ENCODE peak calls at places on chromosomes 5 and 9, in five cellular contexts. L, I, J, W and V are unnamed samples.

GRCh38 chr5:142025637-142026036 is 12.8 kb upstream of the GNPDA1 start:
- DNase-seq in W (no peak), I (no peak), L (no peak), J (no peak), V (no peak)

GRCh38 chr5:118007262-118007661 is 981.1 kb downstream of the DTWD2 start:
- DNase-seq in W (no peak), J (peak), L (no peak), I (no peak), V (no peak)

GRCh38 chr5:56816546-56817081 is 1.3 kb downstream of the MAP3K1 start:
- DNase-seq in J (peak), L (peak), W (peak), I (peak), V (peak)

GRCh38 chr9:70013598-70014196 is 30.0 kb upstream of the MAMDC2 start:
- DNase-seq in J (peak), L (no peak), I (peak), W (peak), V (no peak)

GRCh38 chr5:59385700-59386099 is 507.8 kb downstream of the PDE4D start:
- DNase-seq in W (no peak), I (no peak), L (no peak), J (no peak), V (no peak)

GRCh38 chr5:36530249-36530648 is 76.2 kb upstream of the SLC1A3 start:
- DNase-seq in J (no peak), I (no peak), L (no peak), W (no peak), V (no peak)

GRCh38 chr9:134484479-134484878 is 157.1 kb upstream of the COL5A1 start:
- DNase-seq in L (no peak), W (no peak), I (no peak), J (no peak), V (no peak)

GRCh38 chr9:81548911-81549310 is 140.4 kb downstream of the TLE1 start:
- DNase-seq in J (no peak), W (no peak), L (no peak), I (no peak), V (no peak)

GRCh38 chr5:59422026-59422941 is 471.2 kb downstream of the PDE4D start:
- DNase-seq in J (no peak), I (no peak), W (no peak), L (no peak), V (no peak)

GRCh38 chr5:170069512-170069911 is 36.2 kb upstream of the FOXI1 start:
- DNase-seq in J (no peak), W (no peak), I (no peak), L (no peak), V (no peak)

GRCh38 chr9:135514342-135515082 is 6.7 kb upstream of the LCN1 start:
- DNase-seq in J (no peak), W (no peak), L (no peak), I (no peak), V (no peak)

GRCh38 chr5:167530548-167530947 is 760.9 kb upstream of the WWC1 start:
- DNase-seq in W (no peak), L (no peak), I (no peak), J (no peak), V (no peak)

GRCh38 chr9:122347348-122348287 is 23.2 kb upstream of the PTGS1 start:
- DNase-seq in W (no peak), I (no peak), L (no peak), J (no peak), V (peak)

GRCh38 chr5:168422431-168422830 is 63.8 kb upstream of the RARS1 start:
- DNase-seq in I (no peak), J (no peak), W (no peak), L (no peak), V (no peak)

GRCh38 chr5:111681414-111681790 is 75.6 kb downstream of the NREP start:
- DNase-seq in W (no peak), I (no peak), J (peak), L (no peak), V (no peak)

GRCh38 chr5:175579742-175580432 is 78.0 kb upstream of the HRH2 start:
- DNase-seq in I (no peak), J (no peak), L (no peak), W (no peak), V (no peak)

GRCh38 chr9:17807670-17808282 is 228.9 kb downstream of the SH3GL2 start:
- DNase-seq in J (no peak), I (no peak), L (no peak), W (no peak), V (no peak)

GRCh38 chr9:121698627-121699270 is 47.3 kb downstream of the DAB2IP start:
- DNase-seq in I (no peak), L (peak), J (no peak), W (no peak), V (no peak)

GRCh38 chr5:108421713-108422112 is 39.8 kb upstream of the FBXL17 start:
- DNase-seq in J (peak), W (no peak), I (no peak), L (no peak), V (no peak)

GRCh38 chr5:98424681-98425454 is 348.6 kb upstream of the RGMB start:
- DNase-seq in W (peak), L (no peak), J (peak), I (no peak), V (no peak)

GRCh38 chr5:88486466-88486865 is 217.8 kb upstream of the TMEM161B start:
- DNase-seq in J (no peak), I (no peak), L (no peak), W (no peak), V (no peak)

GRCh38 chr5:10352404-10353240 is 873 bp upstream of the MARCHF6 start:
- DNase-seq in J (peak), L (no peak), W (no peak), I (no peak), V (peak)

GRCh38 chr9:82934949-82935348 is 128.0 kb downstream of the RASEF start:
- DNase-seq in I (peak), L (no peak), J (peak), W (no peak), V (no peak)

GRCh38 chr5:58042933-58043606 is 416.8 kb downstream of the PLK2 start:
- DNase-seq in J (peak), I (peak), L (no peak), W (no peak), V (peak)

GRCh38 chr5:66529182-66529581 is 67.0 kb upstream of the MAST4 start:
- DNase-seq in L (no peak), J (no peak), I (no peak), W (no peak), V (peak)

GRCh38 chr5:73213566-73213998 is 40.6 kb downstream of the TMEM174 start:
- DNase-seq in J (peak), W (peak), I (no peak), L (no peak), V (no peak)

GRCh38 chr5:146706321-146706972 is 172.1 kb downstream of the PPP2R2B start:
- DNase-seq in W (no peak), L (no peak), J (no peak), I (no peak), V (no peak)

GRCh38 chr9:90060256-90060655 is 455.4 kb downstream of the GADD45G start:
- DNase-seq in J (no peak), L (no peak), I (no peak), W (no peak), V (no peak)

GRCh38 chr5:42854795-42855194 is 43.1 kb upstream of the SELENOP start:
- DNase-seq in W (no peak), I (no peak), L (no peak), J (no peak), V (no peak)

GRCh38 chr5:125582358-125582757 is 835.9 kb upstream of the ZNF608 start:
- DNase-seq in L (no peak), I (no peak), J (no peak), W (peak), V (no peak)

GRCh38 chr5:100676807-100677631 is 141.8 kb downstream of the FAM174A start:
- DNase-seq in I (peak), L (no peak), J (peak), W (no peak), V (no peak)

GRCh38 chr9:114388764-114389375 is 1.1 kb upstream of the AKNA start:
- DNase-seq in W (no peak), L (no peak), J (no peak), I (no peak), V (no peak)

GRCh38 chr9:93569775-93570174 is 6.6 kb upstream of the PHF2 start:
- DNase-seq in W (no peak), L (no peak), J (no peak), I (no peak), V (no peak)

GRCh38 chr9:4137755-4138154 is 162.1 kb downstream of the GLIS3 start:
- DNase-seq in I (peak), W (no peak), J (peak), L (no peak), V (no peak)

GRCh38 chr5:41286165-41286564 is 72.8 kb upstream of the C6 start:
- DNase-seq in L (no peak), I (no peak), J (no peak), W (no peak), V (no peak)

GRCh38 chr5:41279040-41279439 is 65.7 kb upstream of the C6 start:
- DNase-seq in L (no peak), W (no peak), I (no peak), J (no peak), V (no peak)

GRCh38 chr5:41284938-41285337 is 71.6 kb upstream of the C6 start:
- DNase-seq in I (no peak), W (no peak), J (no peak), L (no peak), V (no peak)

GRCh38 chr5:41275813-41276512 is 62.6 kb upstream of the C6 start:
- DNase-seq in J (no peak), W (no peak), I (no peak), L (no peak), V (no peak)

DNA sequence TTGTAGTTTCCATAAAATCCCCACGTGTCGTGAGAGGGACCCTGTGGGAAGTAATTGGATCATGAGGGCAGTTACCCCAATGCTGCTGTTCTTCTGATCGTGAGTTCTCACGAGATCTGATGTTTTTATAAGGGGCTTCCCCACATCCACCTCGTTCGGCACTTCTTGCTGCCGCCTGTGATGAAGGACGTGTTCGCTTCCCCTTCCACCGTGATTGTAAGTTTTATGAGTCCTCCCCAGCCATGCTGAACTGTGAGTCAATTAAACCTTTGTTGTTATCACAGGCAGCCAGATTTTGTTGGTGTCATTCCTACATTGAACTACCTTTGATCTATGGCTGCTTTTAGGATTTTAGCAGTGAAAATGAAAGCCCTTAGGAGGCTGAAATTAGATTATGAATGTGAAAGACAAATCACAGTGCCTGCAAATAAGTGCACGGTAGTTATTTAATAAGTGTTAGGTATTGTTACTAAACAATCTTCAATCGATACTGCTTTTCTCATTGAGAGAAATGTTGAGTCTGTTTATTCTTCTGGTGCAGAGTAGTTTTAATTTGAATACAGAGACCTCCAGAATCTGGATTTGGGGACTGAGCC is 68.0 kb upstream of the C6 start:
- DNase-seq in J (no peak), I (no peak), W (no peak), L (no peak), V (no peak)
- TF ChIP-seq POLR2A in J (no peak), I (no peak), W (no peak), L (no peak), V (no peak)

GRCh38 chr5:134511796-134512660 is 13.4 kb upstream of the JADE2 start:
- DNase-seq in W (peak), J (peak), L (no peak), I (no peak), V (peak)
- TF ChIP-seq POLR2A in W (no peak), J (no peak), L (no peak), I (no peak), V (no peak)

DNA sequence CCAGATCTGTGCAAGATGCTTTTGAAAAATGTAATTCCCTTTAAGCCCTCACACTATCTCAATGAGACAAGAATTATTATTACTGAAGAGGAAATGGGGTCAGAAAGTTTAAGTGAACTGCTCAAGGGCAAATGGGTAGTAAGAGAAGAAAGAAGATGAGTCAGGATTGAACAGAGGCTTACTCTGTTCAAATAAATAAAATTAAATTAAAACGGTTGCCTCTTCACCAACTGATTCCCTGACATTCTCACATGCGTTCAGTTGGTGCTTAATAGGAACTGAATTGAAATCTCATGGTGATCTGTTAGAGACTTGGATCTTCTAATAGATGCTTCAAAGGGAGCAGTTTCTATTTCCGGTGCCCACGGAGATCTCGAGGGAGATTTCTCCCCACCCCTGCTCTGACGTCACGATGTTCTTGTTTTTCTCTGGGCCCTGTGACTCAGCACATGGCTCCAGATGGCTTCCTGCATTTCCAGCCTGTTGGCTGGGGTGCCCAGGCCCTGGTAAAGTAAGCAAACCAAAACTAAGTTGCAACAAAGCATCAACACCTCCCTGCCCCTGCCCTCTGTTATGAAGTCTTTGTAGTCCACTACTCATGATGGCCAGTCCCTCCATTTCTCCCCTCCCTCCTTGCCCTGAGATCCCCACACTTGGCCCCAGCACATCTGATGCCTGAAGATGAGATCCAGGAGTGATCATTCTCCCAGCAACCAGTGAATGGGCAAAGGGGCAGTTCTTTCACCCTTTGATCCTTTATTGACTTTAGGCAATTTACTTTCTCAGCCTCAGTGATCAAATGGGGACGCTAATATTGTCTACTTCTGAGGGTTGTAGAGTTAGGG is 106.1 kb upstream of the CPEB4 start:
- DNase-seq in I (peak), J (peak), L (no peak), W (peak), V (peak)
- TF ChIP-seq POLR2A in I (peak), J (peak), L (no peak), W (no peak), V (peak)

DNA sequence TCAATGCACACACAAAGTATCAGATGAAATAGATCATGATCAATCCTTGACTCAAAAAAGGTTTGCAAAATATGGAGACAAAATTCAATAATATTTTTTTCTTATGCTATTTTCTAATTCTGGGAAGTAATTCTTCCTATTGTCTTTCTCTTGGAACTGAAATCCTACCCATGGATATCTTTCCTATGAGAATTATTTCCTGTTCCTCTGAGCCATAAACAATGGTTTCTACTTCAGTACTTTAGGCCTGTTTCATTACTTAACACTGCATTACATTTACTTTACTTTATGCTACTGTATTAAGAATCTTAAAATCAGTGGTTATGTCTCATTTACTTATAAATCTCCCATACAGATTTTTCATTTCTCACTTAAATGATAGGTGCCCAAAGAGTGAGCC is 1025.4 kb upstream of the ACO1 start:
- DNase-seq in W (no peak), J (no peak), I (peak), L (no peak), V (no peak)
- TF ChIP-seq POLR2A in W (no peak), J (no peak), I (no peak), L (no peak), V (no peak)

GRCh38 chr5:180090098-180090768 is 18.7 kb upstream of the RNF130 start:
- DNase-seq in L (no peak), W (peak), I (peak), J (peak), V (peak)
- TF ChIP-seq POLR2A in L (no peak), W (no peak), I (no peak), J (peak), V (no peak)

GRCh38 chr9:128455849-128456612 is at the start of gene ODF2:
- DNase-seq in I (peak), W (peak), L (peak), J (peak), V (peak)

GRCh38 chr9:128456613-128457061 is 831 bp downstream of the ODF2 start:
- DNase-seq in I (peak), W (peak), L (peak), J (peak), V (peak)

GRCh38 chr9:128457207-128457606 is 1.4 kb downstream of the ODF2 start:
- DNase-seq in L (no peak), J (no peak), I (no peak), W (no peak), V (no peak)

GRCh38 chr9:128459011-128459410 is 3.2 kb downstream of the ODF2 start:
- DNase-seq in I (no peak), W (no peak), J (no peak), L (no peak), V (no peak)

DNA sequence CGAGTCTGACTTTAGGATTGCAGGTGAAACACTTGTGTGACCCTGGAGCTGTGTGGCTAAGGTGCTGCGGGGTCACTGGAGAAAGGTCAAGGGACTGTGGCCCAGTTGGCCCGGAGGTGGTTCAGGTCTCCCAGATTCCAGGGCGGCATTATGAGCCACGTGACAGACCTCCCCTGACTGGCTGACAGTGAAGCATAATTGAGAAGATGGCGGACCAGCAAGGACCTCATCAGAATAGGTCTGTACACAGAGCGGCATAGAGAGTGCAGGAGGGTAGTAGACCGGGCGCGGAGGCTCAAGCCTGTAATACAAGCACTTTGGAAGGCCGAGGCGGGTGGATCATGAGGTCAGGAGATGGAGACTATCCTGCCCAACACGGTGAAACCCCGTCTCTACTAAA is 815 bp upstream of the ODF2 start:
- DNase-seq in J (no peak), L (no peak), W (no peak), I (no peak), V (no peak)
- TF ChIP-seq POLR2A in J (no peak), L (no peak), W (no peak), I (no peak), V (no peak)

GRCh38 chr5:148382961-148383360 is 797 bp upstream of the FBXO38 start:
- DNase-seq in L (no peak), W (no peak), J (no peak), I (peak), V (peak)
- TF ChIP-seq POLR2A in L (no peak), W (no peak), J (no peak), I (peak), V (no peak)

GRCh38 chr9:110578896-110579752 is at the start of gene SVEP1:
- DNase-seq in J (peak), W (peak), I (peak), L (peak), V (peak)
- TF ChIP-seq POLR2A in J (peak), W (no peak), I (no peak), L (no peak), V (no peak)

GRCh38 chr5:177483994-177484901 is 10.8 kb upstream of the DBN1 start:
- DNase-seq in J (no peak), L (no peak), W (no peak), I (no peak), V (no peak)
- TF ChIP-seq POLR2A in J (no peak), L (no peak), W (no peak), I (peak), V (peak)